ENCODE peak calls at places on chromosomes 1 and 21, in five cellular contexts. One of them, this sample, is unnamed.

GRCh38 chr1:228827026-228827425 is 91.7 kb downstream of the RHOU start:
- DNase-seq in activated CD4-positive, alpha-beta T cell treated with anti-CD3 and anti-CD28 coated beads, Interleukin-2, amount 10 ng/mL, durations not matched to agents 7 days and 5 days: no peak
- DNase-seq in effector CD4-positive, alpha-beta T cell: no peak
- DNase-seq in iPS-NIHi11: peak
- DNase-seq in GM03348: no peak
- DNase-seq in this sample: no peak

GRCh38 chr1:227950735-227951224 is 3.0 kb upstream of the WNT9A start:
- DNase-seq in activated CD4-positive, alpha-beta T cell treated with anti-CD3 and anti-CD28 coated beads, Interleukin-2, amount 10 ng/mL, durations not matched to agents 7 days and 5 days: no peak
- DNase-seq in effector CD4-positive, alpha-beta T cell: no peak
- DNase-seq in iPS-NIHi11: no peak
- DNase-seq in GM03348: no peak
- DNase-seq in this sample: peak

GRCh38 chr1:71882241-71883036 is 399.9 kb downstream of the NEGR1 start:
- DNase-seq in activated CD4-positive, alpha-beta T cell treated with anti-CD3 and anti-CD28 coated beads, Interleukin-2, amount 10 ng/mL, durations not matched to agents 7 days and 5 days: no peak
- DNase-seq in effector CD4-positive, alpha-beta T cell: no peak
- DNase-seq in iPS-NIHi11: no peak
- DNase-seq in GM03348: no peak
- DNase-seq in this sample: no peak

GRCh38 chr21:42787613-42788012 is 91.7 kb downstream of the WDR4 start:
- DNase-seq in activated CD4-positive, alpha-beta T cell treated with anti-CD3 and anti-CD28 coated beads, Interleukin-2, amount 10 ng/mL, durations not matched to agents 7 days and 5 days: no peak
- DNase-seq in effector CD4-positive, alpha-beta T cell: no peak
- DNase-seq in iPS-NIHi11: no peak
- DNase-seq in GM03348: no peak
- DNase-seq in this sample: no peak

GRCh38 chr1:66048011-66048410 is 255.3 kb downstream of the PDE4B start:
- DNase-seq in activated CD4-positive, alpha-beta T cell treated with anti-CD3 and anti-CD28 coated beads, Interleukin-2, amount 10 ng/mL, durations not matched to agents 7 days and 5 days: no peak
- DNase-seq in effector CD4-positive, alpha-beta T cell: no peak
- DNase-seq in iPS-NIHi11: no peak
- DNase-seq in GM03348: peak
- DNase-seq in this sample: no peak

GRCh38 chr1:234772345-234773147 is 162.6 kb upstream of the IRF2BP2 start:
- DNase-seq in activated CD4-positive, alpha-beta T cell treated with anti-CD3 and anti-CD28 coated beads, Interleukin-2, amount 10 ng/mL, durations not matched to agents 7 days and 5 days: peak
- DNase-seq in effector CD4-positive, alpha-beta T cell: peak
- DNase-seq in iPS-NIHi11: peak
- DNase-seq in GM03348: peak
- DNase-seq in this sample: peak

GRCh38 chr1:4597020-4597419 is 57.4 kb upstream of the AJAP1 start:
- DNase-seq in activated CD4-positive, alpha-beta T cell treated with anti-CD3 and anti-CD28 coated beads, Interleukin-2, amount 10 ng/mL, durations not matched to agents 7 days and 5 days: no peak
- DNase-seq in effector CD4-positive, alpha-beta T cell: no peak
- DNase-seq in iPS-NIHi11: no peak
- DNase-seq in GM03348: no peak
- DNase-seq in this sample: no peak

GRCh38 chr1:167661527-167662436 is 31.8 kb downstream of the RCSD1 start:
- DNase-seq in activated CD4-positive, alpha-beta T cell treated with anti-CD3 and anti-CD28 coated beads, Interleukin-2, amount 10 ng/mL, durations not matched to agents 7 days and 5 days: no peak
- DNase-seq in effector CD4-positive, alpha-beta T cell: no peak
- DNase-seq in iPS-NIHi11: no peak
- DNase-seq in GM03348: peak
- DNase-seq in this sample: no peak

GRCh38 chr21:41142051-41142795 is 25.7 kb upstream of the BACE2 start:
- DNase-seq in activated CD4-positive, alpha-beta T cell treated with anti-CD3 and anti-CD28 coated beads, Interleukin-2, amount 10 ng/mL, durations not matched to agents 7 days and 5 days: no peak
- DNase-seq in effector CD4-positive, alpha-beta T cell: no peak
- DNase-seq in iPS-NIHi11: peak
- DNase-seq in GM03348: peak
- DNase-seq in this sample: no peak

GRCh38 chr1:58964880-58965279 is 181.0 kb upstream of the JUN start:
- DNase-seq in activated CD4-positive, alpha-beta T cell treated with anti-CD3 and anti-CD28 coated beads, Interleukin-2, amount 10 ng/mL, durations not matched to agents 7 days and 5 days: no peak
- DNase-seq in effector CD4-positive, alpha-beta T cell: no peak
- DNase-seq in iPS-NIHi11: no peak
- DNase-seq in GM03348: peak
- DNase-seq in this sample: peak

GRCh38 chr1:50163674-50164073 is 55.0 kb downstream of the ELAVL4 start:
- DNase-seq in activated CD4-positive, alpha-beta T cell treated with anti-CD3 and anti-CD28 coated beads, Interleukin-2, amount 10 ng/mL, durations not matched to agents 7 days and 5 days: no peak
- DNase-seq in effector CD4-positive, alpha-beta T cell: no peak
- DNase-seq in iPS-NIHi11: peak
- DNase-seq in GM03348: no peak
- DNase-seq in this sample: no peak

GRCh38 chr1:212311836-212312497 is 26.8 kb downstream of the PPP2R5A start:
- DNase-seq in activated CD4-positive, alpha-beta T cell treated with anti-CD3 and anti-CD28 coated beads, Interleukin-2, amount 10 ng/mL, durations not matched to agents 7 days and 5 days: no peak
- DNase-seq in effector CD4-positive, alpha-beta T cell: no peak
- DNase-seq in iPS-NIHi11: no peak
- DNase-seq in GM03348: no peak
- DNase-seq in this sample: no peak

GRCh38 chr1:185520188-185520935 is 203.3 kb upstream of the IVNS1ABP start:
- DNase-seq in activated CD4-positive, alpha-beta T cell treated with anti-CD3 and anti-CD28 coated beads, Interleukin-2, amount 10 ng/mL, durations not matched to agents 7 days and 5 days: no peak
- DNase-seq in effector CD4-positive, alpha-beta T cell: no peak
- DNase-seq in iPS-NIHi11: no peak
- DNase-seq in GM03348: no peak
- DNase-seq in this sample: no peak

GRCh38 chr1:210696709-210697108 is 368.0 kb downstream of the HHAT start:
- DNase-seq in activated CD4-positive, alpha-beta T cell treated with anti-CD3 and anti-CD28 coated beads, Interleukin-2, amount 10 ng/mL, durations not matched to agents 7 days and 5 days: peak
- DNase-seq in effector CD4-positive, alpha-beta T cell: no peak
- DNase-seq in iPS-NIHi11: no peak
- DNase-seq in GM03348: no peak
- DNase-seq in this sample: no peak

GRCh38 chr1:7783178-7783711 is 846 bp upstream of the PER3 start:
- DNase-seq in activated CD4-positive, alpha-beta T cell treated with anti-CD3 and anti-CD28 coated beads, Interleukin-2, amount 10 ng/mL, durations not matched to agents 7 days and 5 days: no peak
- DNase-seq in effector CD4-positive, alpha-beta T cell: no peak
- DNase-seq in iPS-NIHi11: peak
- DNase-seq in GM03348: peak
- DNase-seq in this sample: peak

GRCh38 chr21:25657140-25657539 is 18.1 kb downstream of the JAM2 start:
- DNase-seq in activated CD4-positive, alpha-beta T cell treated with anti-CD3 and anti-CD28 coated beads, Interleukin-2, amount 10 ng/mL, durations not matched to agents 7 days and 5 days: no peak
- DNase-seq in effector CD4-positive, alpha-beta T cell: no peak
- DNase-seq in iPS-NIHi11: no peak
- DNase-seq in GM03348: no peak
- DNase-seq in this sample: no peak

GRCh38 chr1:87956072-87956471 is 627.4 kb downstream of the LMO4 start:
- DNase-seq in activated CD4-positive, alpha-beta T cell treated with anti-CD3 and anti-CD28 coated beads, Interleukin-2, amount 10 ng/mL, durations not matched to agents 7 days and 5 days: no peak
- DNase-seq in effector CD4-positive, alpha-beta T cell: no peak
- DNase-seq in iPS-NIHi11: no peak
- DNase-seq in GM03348: peak
- DNase-seq in this sample: no peak

GRCh38 chr1:209416660-209417059 is 166.9 kb upstream of the CAMK1G start:
- DNase-seq in activated CD4-positive, alpha-beta T cell treated with anti-CD3 and anti-CD28 coated beads, Interleukin-2, amount 10 ng/mL, durations not matched to agents 7 days and 5 days: no peak
- DNase-seq in effector CD4-positive, alpha-beta T cell: no peak
- DNase-seq in iPS-NIHi11: no peak
- DNase-seq in GM03348: no peak
- DNase-seq in this sample: no peak

GRCh38 chr21:43817157-43818086 is 28.0 kb downstream of the RRP1 start:
- DNase-seq in activated CD4-positive, alpha-beta T cell treated with anti-CD3 and anti-CD28 coated beads, Interleukin-2, amount 10 ng/mL, durations not matched to agents 7 days and 5 days: no peak
- DNase-seq in effector CD4-positive, alpha-beta T cell: no peak
- DNase-seq in iPS-NIHi11: no peak
- DNase-seq in GM03348: no peak
- DNase-seq in this sample: no peak

GRCh38 chr1:230137328-230137815 is 70.3 kb downstream of the GALNT2 start:
- DNase-seq in activated CD4-positive, alpha-beta T cell treated with anti-CD3 and anti-CD28 coated beads, Interleukin-2, amount 10 ng/mL, durations not matched to agents 7 days and 5 days: no peak
- DNase-seq in effector CD4-positive, alpha-beta T cell: no peak
- DNase-seq in iPS-NIHi11: no peak
- DNase-seq in GM03348: no peak
- DNase-seq in this sample: no peak

GRCh38 chr1:19206947-19207346 is 3.1 kb downstream of the UBR4 start:
- DNase-seq in activated CD4-positive, alpha-beta T cell treated with anti-CD3 and anti-CD28 coated beads, Interleukin-2, amount 10 ng/mL, durations not matched to agents 7 days and 5 days: no peak
- DNase-seq in effector CD4-positive, alpha-beta T cell: no peak
- DNase-seq in iPS-NIHi11: no peak
- DNase-seq in GM03348: no peak
- DNase-seq in this sample: no peak

GRCh38 chr21:43832158-43832550 is 32.9 kb upstream of the AGPAT3 start:
- DNase-seq in activated CD4-positive, alpha-beta T cell treated with anti-CD3 and anti-CD28 coated beads, Interleukin-2, amount 10 ng/mL, durations not matched to agents 7 days and 5 days: no peak
- DNase-seq in effector CD4-positive, alpha-beta T cell: no peak
- DNase-seq in iPS-NIHi11: peak
- DNase-seq in GM03348: no peak
- DNase-seq in this sample: no peak

GRCh38 chr1:77540501-77541161 is 141.8 kb downstream of the ZZZ3 start:
- DNase-seq in activated CD4-positive, alpha-beta T cell treated with anti-CD3 and anti-CD28 coated beads, Interleukin-2, amount 10 ng/mL, durations not matched to agents 7 days and 5 days: no peak
- DNase-seq in effector CD4-positive, alpha-beta T cell: no peak
- DNase-seq in iPS-NIHi11: no peak
- DNase-seq in GM03348: no peak
- DNase-seq in this sample: no peak

GRCh38 chr1:56493826-56494225 is 85.5 kb downstream of the PLPP3 start:
- DNase-seq in activated CD4-positive, alpha-beta T cell treated with anti-CD3 and anti-CD28 coated beads, Interleukin-2, amount 10 ng/mL, durations not matched to agents 7 days and 5 days: no peak
- DNase-seq in effector CD4-positive, alpha-beta T cell: no peak
- DNase-seq in iPS-NIHi11: no peak
- DNase-seq in GM03348: no peak
- DNase-seq in this sample: no peak

GRCh38 chr1:172351347-172351746 is 69.1 kb upstream of the C1orf105 start:
- DNase-seq in activated CD4-positive, alpha-beta T cell treated with anti-CD3 and anti-CD28 coated beads, Interleukin-2, amount 10 ng/mL, durations not matched to agents 7 days and 5 days: no peak
- DNase-seq in effector CD4-positive, alpha-beta T cell: no peak
- DNase-seq in iPS-NIHi11: no peak
- DNase-seq in GM03348: peak
- DNase-seq in this sample: no peak